ENCODE peak calls at places on chromosomes 3 and 15, in eight cellular contexts. T is adrenal gland, C is testis, A is left lung, P is endothelial cell of umbilical vein, R is body of pancreas, H is cardiac muscle cell, X is Peyer's patch. G is an unnamed sample.

GRCh38 chr15:56383011-56383410 is 17.8 kb downstream of the TEX9 start:
- DNase-seq in X (no peak), A (no peak), H (no peak), T (no peak), P (no peak), C (no peak), R (no peak), G (no peak)

GRCh38 chr3:117914540-117914939 is 1120.1 kb downstream of the IGSF11 start:
- DNase-seq in R (no peak), H (no peak), A (no peak), T (no peak), P (no peak), X (no peak), C (no peak), G (no peak)

GRCh38 chr3:143445118-143445517 is 325.5 kb downstream of the CHST2 start:
- DNase-seq in H (no peak), P (peak; percentile 25), T (no peak), A (no peak), X (no peak), R (no peak), C (no peak), G (no peak)

GRCh38 chr15:60534546-60534945 is 55.6 kb upstream of the ICE2 start:
- DNase-seq in H (no peak), C (no peak), T (no peak), A (no peak), R (no peak), P (peak; percentile 57), X (no peak), G (no peak)

GRCh38 chr3:153438275-153438674 is 276.2 kb downstream of the RAP2B start:
- DNase-seq in P (no peak), H (no peak), X (no peak), A (no peak), R (no peak), C (no peak), T (no peak), G (no peak)

GRCh38 chr15:41607033-41607432 is 48.0 kb downstream of the TYRO3 start:
- DNase-seq in T (no peak), P (peak; percentile 23), R (no peak), H (peak; percentile 83), X (no peak), A (no peak), C (no peak), G (no peak)

GRCh38 chr3:43997788-43998373 is 243.8 kb upstream of the TOPAZ1 start:
- DNase-seq in C (no peak), P (no peak), X (no peak), A (peak; percentile 54), R (no peak), T (no peak), H (no peak), G (no peak)

GRCh38 chr3:114445233-114445632 is 151.4 kb downstream of the TIGIT start:
- DNase-seq in C (no peak), P (no peak), T (no peak), A (no peak), R (no peak), H (no peak), X (no peak), G (no peak)

GRCh38 chr3:120765830-120766511 is 23.4 kb downstream of the GTF2E1 start:
- DNase-seq in T (no peak), X (no peak), R (no peak), H (no peak), C (no peak), P (no peak), A (no peak), G (no peak)

GRCh38 chr3:172685331-172686214 is 25.3 kb downstream of the NCEH1 start:
- DNase-seq in H (peak; percentile 25), R (no peak), X (no peak), A (no peak), C (no peak), P (no peak), T (no peak), G (no peak)

GRCh38 chr3:10354373-10355015 is 33.6 kb upstream of the SEC13 start:
- DNase-seq in T (no peak), X (no peak), A (peak; percentile 5), R (no peak), P (no peak), C (no peak), H (no peak), G (no peak)

GRCh38 chr15:67691450-67691849 is 133.9 kb upstream of the SKOR1 start:
- DNase-seq in X (no peak), P (no peak), C (no peak), T (no peak), H (no peak), R (no peak), A (no peak), G (no peak)

GRCh38 chr15:73927003-73927475 is 777 bp downstream of the LOXL1 start:
- DNase-seq in T (no peak), C (peak; percentile 51), P (peak; percentile 27), X (peak; percentile 20), H (peak; percentile 33), R (peak; percentile 75), A (peak; percentile 93), G (no peak)

GRCh38 chr15:51883436-51883835 is 54.0 kb downstream of the TMOD3 start:
- DNase-seq in H (peak; percentile 67), X (no peak), C (no peak), T (no peak), A (no peak), R (no peak), P (no peak), G (no peak)

GRCh38 chr3:13020159-13020558 is 53.1 kb downstream of the IQSEC1 start:
- DNase-seq in A (no peak), T (no peak), H (no peak), P (no peak), C (no peak), X (no peak), R (no peak), G (no peak)

GRCh38 chr3:89360155-89360554 is 252.7 kb downstream of the EPHA3 start:
- DNase-seq in T (no peak), R (no peak), C (no peak), P (no peak), H (peak; percentile 36), A (no peak), X (no peak), G (no peak)

GRCh38 chr3:31581660-31582059 is 48.9 kb downstream of the STT3B start:
- DNase-seq in C (no peak), T (no peak), P (no peak), H (no peak), A (no peak), R (no peak), X (no peak), G (no peak)

GRCh38 chr15:94666553-94666952 is 435.2 kb downstream of the MCTP2 start:
- DNase-seq in C (no peak), H (no peak), P (no peak), R (no peak), T (no peak), A (no peak), X (no peak), G (no peak)

GRCh38 chr15:49282366-49282765 is 112.3 kb downstream of the GALK2 start:
- DNase-seq in C (no peak), P (no peak), T (no peak), A (no peak), R (no peak), H (peak; percentile 91), X (no peak), G (no peak)

GRCh38 chr3:125240496-125240895 is 27.9 kb upstream of the SLC12A8 start:
- DNase-seq in A (peak; percentile 73), P (no peak), C (no peak), H (peak; percentile 41), T (no peak), R (no peak), X (no peak), G (no peak)

GRCh38 chr3:100681496-100681895 is 27.8 kb upstream of the TFG start:
- DNase-seq in T (no peak), H (no peak), P (no peak), R (no peak), C (no peak), X (no peak), A (no peak), G (no peak)
- H3K27ac ChIP-seq in T (no peak overlapping the region), H (no peak overlapping the region), P (no peak overlapping the region), R (no peak overlapping the region), C (no peak overlapping the region), X (no peak overlapping the region), A (no peak overlapping the region), G (no peak overlapping the region)

GRCh38 chr3:160374472-160374871 is 24.6 kb downstream of the IFT80 start:
- DNase-seq in A (no peak), C (no peak), R (no peak), H (no peak), P (no peak), T (no peak), X (no peak), G (no peak)
- H3K4me3 ChIP-seq in A (no peak overlapping the region), C (no peak overlapping the region), R (no peak overlapping the region), H (no peak overlapping the region), P (no peak overlapping the region), T (no peak overlapping the region), X (no peak overlapping the region), G (no peak overlapping the region)

DNA sequence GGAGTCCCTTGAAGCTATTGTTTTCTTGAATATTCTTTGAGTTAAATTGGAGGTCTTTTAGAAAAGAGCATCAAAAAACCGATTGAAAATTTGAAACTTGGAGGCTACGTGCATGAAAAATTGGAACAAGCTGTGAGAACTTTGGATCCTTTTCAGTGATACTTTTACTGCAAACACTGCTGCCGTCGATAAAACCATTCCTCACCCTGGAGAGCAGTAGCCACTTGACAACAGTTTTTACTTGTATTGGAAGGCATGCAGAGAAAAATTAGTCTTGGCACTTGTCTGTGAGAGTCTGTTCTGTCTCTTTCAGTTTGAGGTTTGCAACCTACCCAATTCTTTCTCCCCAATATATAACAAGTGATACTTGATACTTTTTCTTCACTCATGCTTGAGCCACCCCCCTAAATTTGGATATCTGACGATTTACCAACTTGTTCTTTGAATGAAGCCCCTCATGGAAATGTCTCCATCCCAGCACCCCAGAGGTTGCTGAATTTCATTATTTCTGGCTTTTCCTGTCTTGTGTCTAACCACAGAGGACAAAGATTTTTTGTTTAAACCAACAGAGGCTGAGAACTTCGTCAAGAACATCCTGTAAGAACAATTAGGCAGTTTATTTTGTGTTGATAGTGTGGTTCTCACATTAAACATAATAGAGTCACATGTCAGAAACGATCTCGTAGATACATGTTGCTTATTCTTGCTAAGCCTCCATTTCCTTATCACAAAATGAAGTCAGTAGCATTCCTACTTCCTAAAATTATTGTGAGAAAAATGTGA is 307.3 kb upstream of the PLSCR5 start:
- DNase-seq in R (no peak), X (no peak), H (peak; percentile 4), T (no peak), C (no peak), P (peak; percentile 22), A (no peak), G (no peak)
- H3K27ac ChIP-seq in R (no peak overlapping the region), X (no peak overlapping the region), H (no peak overlapping the region), T (no peak overlapping the region), C (no peak overlapping the region), P (no peak overlapping the region), A (no peak overlapping the region), G (no peak overlapping the region)

GRCh38 chr3:58093573-58094195 is 85.5 kb downstream of the FLNB start:
- DNase-seq in T (no peak), C (no peak), R (no peak), X (no peak), P (peak; percentile 49), H (peak; percentile 72), A (no peak), G (no peak)
- H3K4me3 ChIP-seq in T (no peak overlapping the region), C (no peak overlapping the region), R (no peak overlapping the region), X (no peak overlapping the region), P (no peak overlapping the region), H (no peak overlapping the region), A (no peak overlapping the region), G (no peak overlapping the region)